ENCODE peak calls at places on chromosomes 16 and 17, in eight cellular contexts. One of them, this sample, is unnamed.

GRCh38 chr17:21191698-21192097 is 22.3 kb downstream of the TMEM11 start:
- DNase-seq in fibroblast of villous mesenchyme: no peak
- DNase-seq in body of pancreas: no peak
- DNase-seq in T-helper 9 cell: no peak
- DNase-seq in IMR-90: no peak
- DNase-seq in HEK293T: no peak
- DNase-seq in kidney tubule cell: no peak
- DNase-seq in ELR: no peak
- DNase-seq in this sample: no peak

GRCh38 chr16:66416981-66417700 is 10.0 kb upstream of the BEAN1 start:
- DNase-seq in body of pancreas: no peak
- DNase-seq in kidney tubule cell: peak
- DNase-seq in HEK293T: no peak
- DNase-seq in T-helper 9 cell: no peak
- DNase-seq in IMR-90: peak
- DNase-seq in ELR: peak
- DNase-seq in fibroblast of villous mesenchyme: peak
- DNase-seq in this sample: no peak

GRCh38 chr17:35299108-35299507 is 56.2 kb downstream of the SLFN5 start:
- DNase-seq in T-helper 9 cell: no peak
- DNase-seq in kidney tubule cell: peak
- DNase-seq in body of pancreas: peak
- DNase-seq in HEK293T: no peak
- DNase-seq in fibroblast of villous mesenchyme: no peak
- DNase-seq in IMR-90: no peak
- DNase-seq in ELR: no peak
- DNase-seq in this sample: no peak

GRCh38 chr17:41163828-41164227 is 3.3 kb upstream of the KRTAP4-4 start:
- DNase-seq in T-helper 9 cell: no peak
- DNase-seq in fibroblast of villous mesenchyme: no peak
- DNase-seq in kidney tubule cell: no peak
- DNase-seq in body of pancreas: no peak
- DNase-seq in ELR: peak
- DNase-seq in HEK293T: no peak
- DNase-seq in IMR-90: no peak
- DNase-seq in this sample: no peak

GRCh38 chr17:62625870-62626200 is 1.6 kb upstream of the MRC2 start:
- DNase-seq in IMR-90: no peak
- DNase-seq in HEK293T: no peak
- DNase-seq in body of pancreas: no peak
- DNase-seq in fibroblast of villous mesenchyme: peak
- DNase-seq in T-helper 9 cell: no peak
- DNase-seq in kidney tubule cell: no peak
- DNase-seq in ELR: no peak
- DNase-seq in this sample: no peak

GRCh38 chr17:75712480-75712879 is 8.8 kb upstream of the ITGB4 start:
- DNase-seq in body of pancreas: no peak
- DNase-seq in T-helper 9 cell: no peak
- DNase-seq in kidney tubule cell: no peak
- DNase-seq in IMR-90: no peak
- DNase-seq in fibroblast of villous mesenchyme: no peak
- DNase-seq in HEK293T: no peak
- DNase-seq in ELR: peak
- DNase-seq in this sample: no peak

GRCh38 chr16:86609115-86609514 is 30.8 kb downstream of the FOXL1 start:
- DNase-seq in IMR-90: peak
- DNase-seq in ELR: peak
- DNase-seq in T-helper 9 cell: no peak
- DNase-seq in fibroblast of villous mesenchyme: peak
- DNase-seq in kidney tubule cell: peak
- DNase-seq in HEK293T: no peak
- DNase-seq in body of pancreas: no peak
- DNase-seq in this sample: no peak

GRCh38 chr16:23679274-23679985 is 741 bp downstream of the PLK1 start:
- DNase-seq in HEK293T: peak
- DNase-seq in body of pancreas: no peak
- DNase-seq in fibroblast of villous mesenchyme: peak
- DNase-seq in T-helper 9 cell: no peak
- DNase-seq in IMR-90: peak
- DNase-seq in kidney tubule cell: peak
- DNase-seq in ELR: peak
- DNase-seq in this sample: peak

GRCh38 chr16:67884-68789 is 4.3 kb downstream of the RHBDF1 start:
- DNase-seq in fibroblast of villous mesenchyme: peak
- DNase-seq in IMR-90: peak
- DNase-seq in T-helper 9 cell: no peak
- DNase-seq in HEK293T: no peak
- DNase-seq in body of pancreas: no peak
- DNase-seq in kidney tubule cell: no peak
- DNase-seq in ELR: peak
- DNase-seq in this sample: no peak

GRCh38 chr17:48878920-48879898 is 13.4 kb upstream of the ATP5MC1 start:
- DNase-seq in HEK293T: peak
- DNase-seq in kidney tubule cell: peak
- DNase-seq in T-helper 9 cell: peak
- DNase-seq in fibroblast of villous mesenchyme: peak
- DNase-seq in IMR-90: peak
- DNase-seq in body of pancreas: peak
- DNase-seq in ELR: peak
- DNase-seq in this sample: peak

GRCh38 chr17:79812969-79813825 is 16.3 kb upstream of the CBX8 start:
- DNase-seq in kidney tubule cell: no peak
- DNase-seq in IMR-90: no peak
- DNase-seq in fibroblast of villous mesenchyme: no peak
- DNase-seq in T-helper 9 cell: no peak
- DNase-seq in ELR: no peak
- DNase-seq in body of pancreas: peak
- DNase-seq in HEK293T: peak
- DNase-seq in this sample: peak

GRCh38 chr16:20866161-20866772 is 33.9 kb downstream of the DCUN1D3 start:
- DNase-seq in HEK293T: no peak
- DNase-seq in T-helper 9 cell: no peak
- DNase-seq in IMR-90: peak
- DNase-seq in ELR: peak
- DNase-seq in body of pancreas: peak
- DNase-seq in fibroblast of villous mesenchyme: peak
- DNase-seq in kidney tubule cell: peak
- DNase-seq in this sample: no peak

GRCh38 chr17:19331134-19331533 is 31.4 kb downstream of the B9D1 start:
- DNase-seq in IMR-90: peak
- DNase-seq in HEK293T: no peak
- DNase-seq in ELR: peak
- DNase-seq in body of pancreas: no peak
- DNase-seq in fibroblast of villous mesenchyme: peak
- DNase-seq in kidney tubule cell: peak
- DNase-seq in T-helper 9 cell: no peak
- DNase-seq in this sample: no peak

GRCh38 chr16:66426112-66427035 is 721 bp upstream of the BEAN1 start:
- DNase-seq in ELR: peak
- DNase-seq in kidney tubule cell: peak
- DNase-seq in T-helper 9 cell: no peak
- DNase-seq in body of pancreas: no peak
- DNase-seq in HEK293T: no peak
- DNase-seq in fibroblast of villous mesenchyme: no peak
- DNase-seq in IMR-90: no peak
- DNase-seq in this sample: no peak

GRCh38 chr17:77370536-77370935 is 229.8 kb downstream of the SEC14L1 start:
- DNase-seq in HEK293T: no peak
- DNase-seq in ELR: no peak
- DNase-seq in kidney tubule cell: no peak
- DNase-seq in T-helper 9 cell: no peak
- DNase-seq in fibroblast of villous mesenchyme: no peak
- DNase-seq in body of pancreas: no peak
- DNase-seq in IMR-90: no peak
- DNase-seq in this sample: no peak

GRCh38 chr17:17398188-17398927 is 78.4 kb upstream of the MED9 start:
- DNase-seq in ELR: peak
- DNase-seq in fibroblast of villous mesenchyme: peak
- DNase-seq in IMR-90: peak
- DNase-seq in body of pancreas: no peak
- DNase-seq in T-helper 9 cell: no peak
- DNase-seq in HEK293T: no peak
- DNase-seq in kidney tubule cell: no peak
- DNase-seq in this sample: no peak

GRCh38 chr17:42670199-42670924 is 6.4 kb downstream of the PLEKHH3 start:
- DNase-seq in HEK293T: no peak
- DNase-seq in fibroblast of villous mesenchyme: no peak
- DNase-seq in IMR-90: no peak
- DNase-seq in T-helper 9 cell: peak
- DNase-seq in ELR: no peak
- DNase-seq in kidney tubule cell: no peak
- DNase-seq in body of pancreas: no peak
- DNase-seq in this sample: no peak

GRCh38 chr16:13150181-13150885 is 248.9 kb downstream of the SHISA9 start:
- DNase-seq in body of pancreas: no peak
- DNase-seq in IMR-90: no peak
- DNase-seq in HEK293T: no peak
- DNase-seq in T-helper 9 cell: no peak
- DNase-seq in ELR: no peak
- DNase-seq in fibroblast of villous mesenchyme: no peak
- DNase-seq in kidney tubule cell: no peak
- DNase-seq in this sample: no peak

GRCh38 chr17:10313037-10313672 is 59.7 kb downstream of the MYH13 start:
- DNase-seq in body of pancreas: no peak
- DNase-seq in HEK293T: no peak
- DNase-seq in ELR: no peak
- DNase-seq in fibroblast of villous mesenchyme: no peak
- DNase-seq in kidney tubule cell: no peak
- DNase-seq in T-helper 9 cell: no peak
- DNase-seq in IMR-90: no peak
- DNase-seq in this sample: no peak

GRCh38 chr16:2190002-2190658 is 6.3 kb downstream of the CASKIN1 start:
- DNase-seq in body of pancreas: no peak
- DNase-seq in T-helper 9 cell: no peak
- DNase-seq in ELR: no peak
- DNase-seq in IMR-90: no peak
- DNase-seq in HEK293T: no peak
- DNase-seq in fibroblast of villous mesenchyme: no peak
- DNase-seq in kidney tubule cell: no peak
- DNase-seq in this sample: no peak

GRCh38 chr16:4676826-4677225 is 16.5 kb upstream of the NUDT16L1 start:
- DNase-seq in ELR: no peak
- DNase-seq in fibroblast of villous mesenchyme: no peak
- DNase-seq in IMR-90: no peak
- DNase-seq in T-helper 9 cell: no peak
- DNase-seq in HEK293T: no peak
- DNase-seq in kidney tubule cell: no peak
- DNase-seq in body of pancreas: no peak
- DNase-seq in this sample: no peak

GRCh38 chr17:38693700-38694329 is 11.3 kb upstream of the MLLT6 start:
- DNase-seq in fibroblast of villous mesenchyme: peak
- DNase-seq in ELR: no peak
- DNase-seq in IMR-90: peak
- DNase-seq in body of pancreas: peak
- DNase-seq in HEK293T: no peak
- DNase-seq in T-helper 9 cell: no peak
- DNase-seq in kidney tubule cell: no peak
- DNase-seq in this sample: no peak

GRCh38 chr17:35865412-35866355 is 3.0 kb downstream of the HEATR9 start:
- DNase-seq in fibroblast of villous mesenchyme: peak
- DNase-seq in T-helper 9 cell: no peak
- DNase-seq in kidney tubule cell: no peak
- DNase-seq in ELR: peak
- DNase-seq in body of pancreas: no peak
- DNase-seq in HEK293T: no peak
- DNase-seq in IMR-90: peak
- DNase-seq in this sample: peak

GRCh38 chr17:41657936-41658335 is 30.7 kb upstream of the EIF1 start:
- DNase-seq in HEK293T: no peak
- DNase-seq in kidney tubule cell: no peak
- DNase-seq in body of pancreas: no peak
- DNase-seq in IMR-90: no peak
- DNase-seq in fibroblast of villous mesenchyme: no peak
- DNase-seq in ELR: no peak
- DNase-seq in T-helper 9 cell: no peak
- DNase-seq in this sample: no peak

GRCh38 chr17:75412455-75413317 is 7.2 kb upstream of the GRB2 start:
- DNase-seq in fibroblast of villous mesenchyme: peak
- DNase-seq in kidney tubule cell: peak
- DNase-seq in ELR: peak
- DNase-seq in HEK293T: peak
- DNase-seq in body of pancreas: peak
- DNase-seq in IMR-90: peak
- DNase-seq in T-helper 9 cell: peak
- DNase-seq in this sample: peak

GRCh38 chr17:66255527-66255971 is 26.3 kb upstream of the APOH start:
- DNase-seq in kidney tubule cell: no peak
- DNase-seq in IMR-90: no peak
- DNase-seq in ELR: no peak
- DNase-seq in body of pancreas: no peak
- DNase-seq in fibroblast of villous mesenchyme: no peak
- DNase-seq in HEK293T: no peak
- DNase-seq in T-helper 9 cell: no peak
- DNase-seq in this sample: no peak

GRCh38 chr17:47801906-47802305 is 19.7 kb downstream of the OSBPL7 start:
- DNase-seq in fibroblast of villous mesenchyme: no peak
- DNase-seq in T-helper 9 cell: no peak
- DNase-seq in ELR: no peak
- DNase-seq in kidney tubule cell: no peak
- DNase-seq in HEK293T: no peak
- DNase-seq in IMR-90: no peak
- DNase-seq in body of pancreas: no peak
- DNase-seq in this sample: no peak

This sample was measured in Caco-2.